ENCODE peak calls at places on chromosomes 3 and 15, in four cellular contexts. B is RWPE2, L is KG1, A is AG09319. N is an unnamed sample.

GRCh38 chr15:89442671-89443307 is 53.6 kb downstream of the RHCG start:
- DNase-seq in L (peak; percentile 3), B (no peak), A (no peak), N (peak; percentile 81)

GRCh38 chr15:80789296-80789695 is 10.1 kb downstream of the CEMIP start:
- DNase-seq in A (peak; percentile 65), B (no peak), L (no peak), N (no peak)

GRCh38 chr3:47512416-47513124 is 942 bp downstream of the ELP6 start:
- DNase-seq in A (no peak), L (no peak), B (no peak), N (no peak)

GRCh38 chr15:65171428-65171827 is 13.7 kb downstream of the CLPX start:
- DNase-seq in L (no peak), B (no peak), A (no peak), N (no peak)

GRCh38 chr3:46845397-46845859 is 17.8 kb downstream of the MYL3 start:
- DNase-seq in L (no peak), B (peak; percentile 60), A (peak; percentile 78), N (peak; percentile 88)

GRCh38 chr15:69003971-69004370 is 10.5 kb upstream of the NOX5 start:
- DNase-seq in A (no peak), L (no peak), B (no peak), N (no peak)

GRCh38 chr15:62482715-62483429 is 317.8 kb upstream of the C2CD4B start:
- DNase-seq in L (no peak), B (no peak), A (no peak), N (no peak)

GRCh38 chr3:176584413-176585176 is 612.7 kb downstream of the TBL1XR1 start:
- DNase-seq in B (no peak), A (peak; percentile 8), L (no peak), N (no peak)

GRCh38 chr3:152835311-152836102 is 576 bp downstream of the P2RY1 start:
- DNase-seq in L (peak; percentile 30), A (no peak), B (peak; percentile 51), N (peak; percentile 91)

N was measured in posterior vena cava.